ENCODE peak calls at places on chromosomes 13 and 19, in six cellular contexts. E is activated gamma-delta T cell treated with Interleukin-2 at 50 U/mL for 16 hours, D is GM03348, C is GM19239, I is sigmoid colon, K is epithelial cell of prostate. Y is an unnamed sample.

GRCh38 chr13:97653741-97654140 is 219.8 kb downstream of the RAP2A start:
- DNase-seq in E (no peak), D (peak), C (no peak), I (no peak), K (no peak), Y (no peak)

GRCh38 chr19:30151081-30151480 is 209.0 kb downstream of the URI1 start:
- DNase-seq in E (no peak), D (no peak), C (no peak), I (no peak), K (no peak), Y (no peak)

GRCh38 chr19:1227655-1228054 is 10.2 kb downstream of the CBARP start:
- DNase-seq in E (no peak), D (no peak), C (no peak), I (no peak), K (no peak), Y (no peak)

GRCh38 chr13:19982447-19983043 is 24.0 kb downstream of the ZMYM2 start:
- DNase-seq in E (no peak), D (no peak), C (no peak), I (no peak), K (no peak), Y (no peak)

GRCh38 chr13:109741966-109742365 is 44.4 kb downstream of the IRS2 start:
- DNase-seq in E (no peak), D (no peak), C (no peak), I (no peak), K (no peak), Y (no peak)

GRCh38 chr13:42113478-42113877 is 65.0 kb downstream of the DGKH start:
- DNase-seq in E (no peak), D (no peak), C (no peak), I (no peak), K (no peak), Y (no peak)

GRCh38 chr19:21202865-21203494 is 61.1 kb downstream of the ZNF431 start:
- DNase-seq in E (peak), D (peak), C (no peak), I (no peak), K (no peak), Y (no peak)

GRCh38 chr19:35557539-35558399 is 5.7 kb downstream of the ATP4A start:
- DNase-seq in E (peak), D (peak), C (peak), I (no peak), K (no peak), Y (peak)

GRCh38 chr13:87671824-87672603 is 843 bp downstream of the SLITRK5 start:
- DNase-seq in E (no peak), D (no peak), C (no peak), I (no peak), K (no peak), Y (no peak)